ENCODE peak calls at places on chromosomes 2 and 18, in five cellular contexts. One of them, this sample, is unnamed. For H3K4me1, the result is how much of the 10 kb centered on the place peaks cover.

GRCh38 chr2:232878855-232879617 is 9.0 kb downstream of the SNORC start:
- DNase-seq in CD8-positive, alpha-beta memory T cell: no peak
- DNase-seq in fibroblast of lung: no peak
- DNase-seq in colonic mucosa: no peak
- DNase-seq in psoas muscle: no peak
- DNase-seq in this sample: no peak

GRCh38 chr2:157875720-157876065 is 437 bp downstream of the ACVR1 start:
- DNase-seq in CD8-positive, alpha-beta memory T cell: peak
- DNase-seq in fibroblast of lung: peak
- DNase-seq in colonic mucosa: peak
- DNase-seq in psoas muscle: no peak
- DNase-seq in this sample: peak

GRCh38 chr2:178109813-178110212 is 2.4 kb upstream of the RBM45 start:
- DNase-seq in CD8-positive, alpha-beta memory T cell: no peak
- DNase-seq in fibroblast of lung: peak
- DNase-seq in colonic mucosa: no peak
- DNase-seq in psoas muscle: no peak
- DNase-seq in this sample: no peak

GRCh38 chr2:156430978-156431358 is 5.2 kb upstream of the GPD2 start:
- DNase-seq in CD8-positive, alpha-beta memory T cell: no peak
- DNase-seq in fibroblast of lung: peak
- DNase-seq in colonic mucosa: no peak
- DNase-seq in psoas muscle: no peak
- DNase-seq in this sample: no peak

GRCh38 chr2:63652063-63652985 is 63.6 kb downstream of the MDH1 start:
- DNase-seq in CD8-positive, alpha-beta memory T cell: no peak
- DNase-seq in fibroblast of lung: no peak
- DNase-seq in colonic mucosa: no peak
- DNase-seq in psoas muscle: no peak
- DNase-seq in this sample: no peak

GRCh38 chr18:48230459-48231113 is 178.6 kb downstream of the ZBTB7C start:
- DNase-seq in CD8-positive, alpha-beta memory T cell: no peak
- DNase-seq in fibroblast of lung: peak
- DNase-seq in colonic mucosa: peak
- DNase-seq in psoas muscle: peak
- DNase-seq in this sample: peak

GRCh38 chr2:135030826-135031225 is 16.4 kb downstream of the MAP3K19 start:
- DNase-seq in CD8-positive, alpha-beta memory T cell: no peak
- DNase-seq in fibroblast of lung: peak
- DNase-seq in colonic mucosa: no peak
- DNase-seq in psoas muscle: no peak
- DNase-seq in this sample: no peak

GRCh38 chr18:66562279-66562678 is 41.6 kb downstream of the CDH19 start:
- DNase-seq in CD8-positive, alpha-beta memory T cell: no peak
- DNase-seq in fibroblast of lung: no peak
- DNase-seq in colonic mucosa: no peak
- DNase-seq in psoas muscle: no peak
- DNase-seq in this sample: no peak

GRCh38 chr2:28129955-28130695 is 239.6 kb downstream of the BABAM2 start:
- DNase-seq in CD8-positive, alpha-beta memory T cell: no peak
- DNase-seq in fibroblast of lung: peak
- DNase-seq in colonic mucosa: no peak
- DNase-seq in psoas muscle: no peak
- DNase-seq in this sample: no peak

GRCh38 chr2:237486819-237487448 is at the start of gene MLPH:
- DNase-seq in CD8-positive, alpha-beta memory T cell: no peak
- DNase-seq in fibroblast of lung: peak
- DNase-seq in colonic mucosa: peak
- DNase-seq in psoas muscle: peak
- DNase-seq in this sample: peak
- H3K4me1 ChIP-seq in CD8-positive, alpha-beta memory T cell: under half
- H3K4me1 ChIP-seq in fibroblast of lung: under half
- H3K4me1 ChIP-seq in colonic mucosa: under half
- H3K4me1 ChIP-seq in psoas muscle: under half
- H3K4me1 ChIP-seq in this sample: under half

GRCh38 chr2:98570356-98570755 is 38.0 kb downstream of the COA5 start:
- DNase-seq in CD8-positive, alpha-beta memory T cell: no peak
- DNase-seq in fibroblast of lung: no peak
- DNase-seq in colonic mucosa: no peak
- DNase-seq in psoas muscle: no peak
- DNase-seq in this sample: no peak
- H3K4me1 ChIP-seq in CD8-positive, alpha-beta memory T cell: under half
- H3K4me1 ChIP-seq in fibroblast of lung: under half
- H3K4me1 ChIP-seq in colonic mucosa: under half
- H3K4me1 ChIP-seq in psoas muscle: under half
- H3K4me1 ChIP-seq in this sample: under half

GRCh38 chr18:13516855-13517254 is 209.5 kb downstream of the FAM210A start:
- DNase-seq in CD8-positive, alpha-beta memory T cell: no peak
- DNase-seq in fibroblast of lung: no peak
- DNase-seq in colonic mucosa: no peak
- DNase-seq in psoas muscle: no peak
- DNase-seq in this sample: no peak

GRCh38 chr18:13517369-13517768 is 209.0 kb downstream of the FAM210A start:
- DNase-seq in CD8-positive, alpha-beta memory T cell: no peak
- DNase-seq in fibroblast of lung: no peak
- DNase-seq in colonic mucosa: no peak
- DNase-seq in psoas muscle: no peak
- DNase-seq in this sample: no peak

GRCh38 chr18:13520306-13520705 is 206.1 kb downstream of the FAM210A start:
- DNase-seq in CD8-positive, alpha-beta memory T cell: no peak
- DNase-seq in fibroblast of lung: no peak
- DNase-seq in colonic mucosa: no peak
- DNase-seq in psoas muscle: peak
- DNase-seq in this sample: no peak

GRCh38 chr18:13520741-13521140 is 205.6 kb downstream of the FAM210A start:
- DNase-seq in CD8-positive, alpha-beta memory T cell: no peak
- DNase-seq in fibroblast of lung: no peak
- DNase-seq in colonic mucosa: no peak
- DNase-seq in psoas muscle: no peak
- DNase-seq in this sample: no peak

DNA sequence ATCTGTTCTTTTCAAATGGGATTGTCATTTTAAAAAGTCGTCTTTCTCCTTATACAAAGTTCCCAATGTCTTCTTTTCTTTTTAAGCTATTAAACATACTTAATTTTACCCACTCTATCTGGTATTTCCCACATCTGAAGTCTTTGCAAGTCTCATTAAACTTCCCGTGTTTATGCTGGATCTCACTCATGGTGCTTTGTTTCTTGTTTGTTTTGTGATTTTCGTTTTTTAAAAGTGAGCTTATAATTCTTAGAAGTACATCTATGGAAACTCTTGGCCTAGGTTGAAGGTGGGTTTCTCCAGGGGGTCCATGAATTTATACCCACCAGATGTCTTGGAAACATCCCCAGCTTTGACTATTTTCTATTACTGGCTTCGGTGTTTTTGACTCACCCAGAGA is 208.0 kb downstream of the FAM210A start:
- DNase-seq in CD8-positive, alpha-beta memory T cell: no peak
- DNase-seq in fibroblast of lung: no peak
- DNase-seq in colonic mucosa: no peak
- DNase-seq in psoas muscle: no peak
- DNase-seq in this sample: no peak
- H3K4me1 ChIP-seq in CD8-positive, alpha-beta memory T cell: under half
- H3K4me1 ChIP-seq in fibroblast of lung: under half
- H3K4me1 ChIP-seq in colonic mucosa: under half
- H3K4me1 ChIP-seq in psoas muscle: under half
- H3K4me1 ChIP-seq in this sample: under half

GRCh38 chr18:79819951-79820351 is 22.2 kb downstream of the KCNG2 start:
- DNase-seq in CD8-positive, alpha-beta memory T cell: no peak
- DNase-seq in fibroblast of lung: no peak
- DNase-seq in colonic mucosa: no peak
- DNase-seq in psoas muscle: no peak
- DNase-seq in this sample: no peak
- H3K4me1 ChIP-seq in CD8-positive, alpha-beta memory T cell: under half
- H3K4me1 ChIP-seq in fibroblast of lung: under half
- H3K4me1 ChIP-seq in colonic mucosa: under half
- H3K4me1 ChIP-seq in psoas muscle: under half
- H3K4me1 ChIP-seq in this sample: under half

GRCh38 chr2:222791946-222792649 is 68.7 kb upstream of the ACSL3 start:
- DNase-seq in CD8-positive, alpha-beta memory T cell: no peak
- DNase-seq in fibroblast of lung: peak
- DNase-seq in colonic mucosa: no peak
- DNase-seq in psoas muscle: peak
- DNase-seq in this sample: peak
- H3K4me1 ChIP-seq in CD8-positive, alpha-beta memory T cell: under half
- H3K4me1 ChIP-seq in fibroblast of lung: under half
- H3K4me1 ChIP-seq in colonic mucosa: under half
- H3K4me1 ChIP-seq in psoas muscle: under half
- H3K4me1 ChIP-seq in this sample: under half

DNA sequence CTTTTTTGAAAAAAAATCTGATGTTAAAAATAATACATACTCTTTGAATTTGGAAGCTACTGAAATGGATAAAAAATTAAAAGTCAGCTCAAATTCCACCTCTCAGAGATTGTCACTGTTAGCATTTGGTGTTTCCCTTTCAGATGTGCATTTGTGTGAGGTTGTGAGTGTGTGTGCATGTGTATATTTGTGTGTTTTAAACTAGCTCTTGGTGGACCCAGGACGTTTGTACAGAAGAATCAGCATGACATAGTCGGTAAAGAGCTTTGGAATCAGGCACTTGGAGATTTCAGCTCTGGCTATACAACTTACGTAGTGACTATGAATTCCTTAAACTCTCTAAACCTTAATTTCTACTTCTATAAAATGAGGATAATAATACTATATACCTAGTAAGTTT is 14.5 kb downstream of the SPATS2L start:
- DNase-seq in CD8-positive, alpha-beta memory T cell: no peak
- DNase-seq in fibroblast of lung: no peak
- DNase-seq in colonic mucosa: no peak
- DNase-seq in psoas muscle: no peak
- DNase-seq in this sample: no peak
- H3K4me1 ChIP-seq in CD8-positive, alpha-beta memory T cell: under half
- H3K4me1 ChIP-seq in fibroblast of lung: under half
- H3K4me1 ChIP-seq in colonic mucosa: under half
- H3K4me1 ChIP-seq in psoas muscle: half or more
- H3K4me1 ChIP-seq in this sample: under half

This sample was measured in transverse colon.